ENCODE peak calls at places on chromosome 18, in six cellular contexts. C is activated CD4-positive, alpha-beta T cell treated with anti-CD3 and anti-CD28 coated beads for 24 hours; Z is neural crest cell; L is T follicular helper cell; X is mesendoderm; I is substantia nigra. V is an unnamed sample.

GRCh38 chr18:3603460-3604259 is 153.7 kb downstream of the TGIF1 start:
- DNase-seq in C (no peak), Z (no peak), L (no peak), X (peak), I (no peak), V (no peak)

GRCh38 chr18:22609642-22610041 is 191.9 kb upstream of the CTAGE1 start:
- DNase-seq in C (no peak), Z (no peak), L (no peak), X (peak), I (no peak), V (no peak)

GRCh38 chr18:35581555-35582309 is at the start of gene GALNT1:
- DNase-seq in C (no peak), Z (peak), L (no peak), X (no peak), I (no peak), V (peak)

GRCh38 chr18:23067236-23067635 is 68.0 kb upstream of the CABLES1 start:
- DNase-seq in C (no peak), Z (no peak), L (no peak), X (no peak), I (no peak), V (no peak)

GRCh38 chr18:79458917-79459803 is 63.4 kb downstream of the NFATC1 start:
- DNase-seq in C (no peak), Z (no peak), L (no peak), X (no peak), I (no peak), V (no peak)

GRCh38 chr18:26227051-26227672 is 917 bp downstream of the TAF4B start:
- DNase-seq in C (no peak), Z (no peak), L (no peak), X (peak), I (no peak), V (no peak)

GRCh38 chr18:38367473-38367872 is 801.9 kb upstream of the CELF4 start:
- DNase-seq in C (no peak), Z (no peak), L (no peak), X (peak), I (no peak), V (no peak)

GRCh38 chr18:63207825-63208224 is 111.7 kb downstream of the BCL2 start:
- DNase-seq in C (no peak), Z (no peak), L (no peak), X (no peak), I (no peak), V (peak)

GRCh38 chr18:76979906-76980305 is 152.7 kb downstream of the MBP start:
- DNase-seq in C (no peak), Z (no peak), L (no peak), X (no peak), I (no peak), V (no peak)

GRCh38 chr18:74337912-74338309 is 22.3 kb downstream of the C18orf63 start:
- DNase-seq in C (no peak), Z (no peak), L (no peak), X (no peak), I (no peak), V (no peak)

GRCh38 chr18:46152436-46152807 is 48.2 kb downstream of the HAUS1 start:
- DNase-seq in C (no peak), Z (no peak), L (no peak), X (no peak), I (no peak), V (no peak)

GRCh38 chr18:75408554-75409506 is 18.7 kb downstream of the SMIM21 start:
- DNase-seq in C (peak), Z (no peak), L (no peak), X (peak), I (no peak), V (peak)

GRCh38 chr18:6795307-6795706 is 65.8 kb downstream of the ARHGAP28 start:
- DNase-seq in C (no peak), Z (no peak), L (no peak), X (no peak), I (no peak), V (no peak)

GRCh38 chr18:74806700-74807416 is 209.2 kb downstream of the ZNF407 start:
- DNase-seq in C (no peak), Z (no peak), L (no peak), X (peak), I (no peak), V (peak)

GRCh38 chr18:74142251-74142650 is 5.4 kb downstream of the FBXO15 start:
- DNase-seq in C (no peak), Z (no peak), L (no peak), X (no peak), I (no peak), V (no peak)

GRCh38 chr18:6901283-6901926 is 171.9 kb downstream of the ARHGAP28 start:
- DNase-seq in C (no peak), Z (no peak), L (no peak), X (no peak), I (no peak), V (no peak)

GRCh38 chr18:59961086-59961485 is 61.3 kb downstream of the PMAIP1 start:
- DNase-seq in C (no peak), Z (no peak), L (no peak), X (peak), I (no peak), V (peak)

GRCh38 chr18:59579509-59579908 is 117.7 kb downstream of the CCBE1 start:
- DNase-seq in C (no peak), Z (no peak), L (no peak), X (no peak), I (no peak), V (no peak)

GRCh38 chr18:59109375-59109774 is 30.3 kb upstream of the SEC11C start:
- DNase-seq in C (no peak), Z (no peak), L (no peak), X (no peak), I (no peak), V (no peak)

GRCh38 chr18:80037300-80037699 is 3.1 kb downstream of the RBFA start:
- DNase-seq in C (no peak), Z (no peak), L (no peak), X (no peak), I (no peak), V (no peak)

GRCh38 chr18:45617284-45617683 is 2.0 kb downstream of the SLC14A2 start:
- DNase-seq in C (no peak), Z (no peak), L (no peak), X (no peak), I (no peak), V (no peak)

GRCh38 chr18:3453540-3454364 is 3.8 kb downstream of the TGIF1 start:
- DNase-seq in C (peak), Z (peak), L (no peak), X (peak), I (no peak), V (no peak)

GRCh38 chr18:79784965-79785770 is 12.6 kb upstream of the KCNG2 start:
- DNase-seq in C (no peak), Z (no peak), L (no peak), X (no peak), I (no peak), V (no peak)

GRCh38 chr18:76390452-76391035 is 104.5 kb downstream of the ZNF516 start:
- DNase-seq in C (no peak), Z (no peak), L (no peak), X (no peak), I (peak), V (no peak)

GRCh38 chr18:9876867-9877654 is 8.7 kb upstream of the TXNDC2 start:
- DNase-seq in C (no peak), Z (no peak), L (no peak), X (peak), I (no peak), V (no peak)

GRCh38 chr18:31101148-31102019 is 837 bp downstream of the DSC2 start:
- DNase-seq in C (no peak), Z (peak), L (no peak), X (peak), I (no peak), V (peak)

GRCh38 chr18:33706391-33706790 is 128.4 kb downstream of the ASXL3 start:
- DNase-seq in C (no peak), Z (no peak), L (no peak), X (no peak), I (no peak), V (no peak)

V was measured in NCI-H1417.